ENCODE peak calls at places on chromosomes 5 and 9, in five cellular contexts. M is psoas muscle, U is right lobe of liver, B is transverse colon, F is fibroblast of mammary gland. V is an unnamed sample.

GRCh38 chr9:35609820-35610163 is 4.7 kb downstream of the TESK1 start:
- DNase-seq in M (no peak), F (no peak), B (no peak), U (no peak), V (no peak)

GRCh38 chr5:142095035-142095434 is 13.5 kb upstream of the NDFIP1 start:
- DNase-seq in F (no peak), B (no peak), U (no peak), M (no peak), V (no peak)

GRCh38 chr9:18824095-18824666 is 208.8 kb downstream of the SAXO1 start:
- DNase-seq in F (no peak), U (no peak), M (no peak), B (peak), V (no peak)

GRCh38 chr5:173705512-173705825 is 89.0 kb upstream of the BOD1 start:
- DNase-seq in M (no peak), B (no peak), U (no peak), F (no peak), V (no peak)

GRCh38 chr9:36882117-36882465 is 152.0 kb downstream of the PAX5 start:
- DNase-seq in U (no peak), M (no peak), F (no peak), B (no peak), V (no peak)

GRCh38 chr9:17613723-17614122 is 34.9 kb downstream of the SH3GL2 start:
- DNase-seq in F (peak), B (no peak), M (no peak), U (no peak), V (no peak)

GRCh38 chr9:92754091-92754740 is 10.4 kb downstream of the BICD2 start:
- DNase-seq in B (no peak), U (no peak), F (no peak), M (no peak), V (no peak)

GRCh38 chr5:82406200-82406773 is 128.1 kb upstream of the RPS23 start:
- DNase-seq in B (no peak), F (peak), U (no peak), M (no peak), V (no peak)

GRCh38 chr5:156402387-156402921 is 75.5 kb downstream of the SGCD start:
- DNase-seq in U (no peak), M (no peak), B (peak), F (no peak), V (no peak)

GRCh38 chr5:172530835-172531703 is 76.7 kb upstream of the SH3PXD2B start:
- DNase-seq in F (no peak), U (no peak), B (no peak), M (no peak), V (no peak)

GRCh38 chr5:148261221-148261620 is 7.4 kb upstream of the SPINK13 start:
- DNase-seq in M (no peak), U (no peak), F (no peak), B (no peak), V (no peak)

GRCh38 chr9:96646081-96646991 is 8.8 kb downstream of the PRXL2C start:
- DNase-seq in B (no peak), M (peak), F (peak), U (no peak), V (no peak)

GRCh38 chr9:130246126-130246525 is 19.4 kb upstream of the HMCN2 start:
- DNase-seq in M (no peak), B (no peak), F (no peak), U (no peak), V (no peak)

GRCh38 chr5:158198636-158199035 is 339.7 kb upstream of the CLINT1 start:
- DNase-seq in B (no peak), F (no peak), U (no peak), M (no peak), V (no peak)

GRCh38 chr9:107586493-107586892 is 96.9 kb upstream of the KLF4 start:
- DNase-seq in U (no peak), F (no peak), B (no peak), M (no peak), V (no peak)

GRCh38 chr5:132591140-132591539 is 34.4 kb downstream of the RAD50 start:
- DNase-seq in M (no peak), U (no peak), F (peak), B (no peak), V (no peak)

GRCh38 chr9:101380295-101380694 is 4.5 kb downstream of the BAAT start:
- DNase-seq in M (no peak), F (no peak), B (no peak), U (no peak), V (no peak)

GRCh38 chr5:78893959-78894676 is 91.0 kb downstream of the ARSB start:
- DNase-seq in M (no peak), U (no peak), F (no peak), B (no peak), V (no peak)

DNA sequence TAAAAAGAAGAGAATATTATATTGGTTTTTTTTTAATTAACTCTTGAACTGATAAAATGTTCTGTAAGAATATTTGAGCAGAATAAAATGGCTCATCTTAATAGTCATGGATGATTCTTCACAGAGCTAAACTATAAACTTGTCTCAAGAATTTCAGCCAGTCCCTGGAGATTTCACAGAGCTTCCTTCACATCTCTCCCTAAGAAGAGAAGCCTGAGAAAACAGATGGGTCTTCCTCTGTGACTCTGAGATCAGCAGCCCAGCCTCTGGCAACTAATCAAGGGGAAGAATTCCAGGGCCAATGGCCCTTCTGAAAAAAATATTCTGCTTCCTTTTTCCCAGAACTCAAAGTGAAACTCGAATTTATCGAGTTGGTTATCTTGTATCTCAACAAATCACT is 122.2 kb upstream of the ITGA1 start:
- DNase-seq in U (no peak), F (peak), B (no peak), M (no peak), V (no peak)
- H3K4me3 ChIP-seq in U (no peak), F (no peak), B (no peak), M (peak), V (no peak)

GRCh38 chr5:7396169-7397004 is 449 bp downstream of the ADCY2 start:
- DNase-seq in B (no peak), U (no peak), F (peak), M (no peak), V (no peak)

GRCh38 chr5:7397935-7398334 is 2.0 kb downstream of the ADCY2 start:
- DNase-seq in F (no peak), B (no peak), M (no peak), U (no peak), V (no peak)

GRCh38 chr5:7395432-7396168 is at the start of gene ADCY2:
- DNase-seq in M (peak), F (no peak), B (no peak), U (no peak), V (peak)

GRCh38 chr5:7398596-7399260 is 2.8 kb downstream of the ADCY2 start:
- DNase-seq in M (no peak), F (no peak), B (no peak), U (no peak), V (no peak)

DNA sequence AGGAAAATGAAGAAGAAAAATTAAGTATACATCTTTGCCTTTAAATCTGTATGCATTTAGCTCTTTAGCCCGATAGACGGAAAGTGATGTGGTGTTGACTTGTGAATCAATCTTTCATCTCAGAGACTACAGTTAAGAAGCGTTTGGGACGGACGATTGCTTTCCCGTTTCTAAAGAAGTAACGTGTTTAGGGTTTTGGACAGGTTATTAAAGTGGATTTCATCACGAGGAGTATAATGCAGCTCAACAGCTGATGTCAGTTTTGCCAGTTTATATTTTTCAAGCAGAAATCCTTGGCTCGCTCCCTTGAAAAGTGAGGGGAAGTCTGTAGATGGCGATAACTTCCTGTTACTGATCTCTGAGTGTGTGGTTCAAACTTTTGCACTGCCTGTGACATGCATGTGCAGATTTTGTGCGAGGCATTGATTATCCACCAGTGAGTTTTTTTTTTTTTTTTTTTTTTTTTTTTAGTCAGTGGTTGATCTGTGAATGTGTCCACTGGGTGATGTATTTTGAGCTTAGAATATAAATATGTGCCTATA is 1.1 kb downstream of the ADCY2 start:
- DNase-seq in M (no peak), B (no peak), F (peak), U (no peak), V (no peak)
- TF ChIP-seq CTCF in M (no peak), B (no peak), F (no peak), U (no peak), V (no peak)

GRCh38 chr5:16788957-16789356 is 147.1 kb downstream of the MYO10 start:
- DNase-seq in U (no peak), F (no peak), B (no peak), M (no peak), V (no peak)

GRCh38 chr5:16782227-16782626 is 153.9 kb downstream of the MYO10 start:
- DNase-seq in U (no peak), F (no peak), M (no peak), B (no peak), V (no peak)

GRCh38 chr5:16784843-16785791 is 151.0 kb downstream of the MYO10 start:
- DNase-seq in B (no peak), M (no peak), F (no peak), U (no peak), V (no peak)

GRCh38 chr5:16787278-16787677 is 148.8 kb downstream of the MYO10 start:
- DNase-seq in M (no peak), U (no peak), F (no peak), B (no peak), V (no peak)

GRCh38 chr5:16784088-16784487 is 152.0 kb downstream of the MYO10 start:
- DNase-seq in M (no peak), B (no peak), F (peak), U (no peak), V (no peak)
- H3K4me3 ChIP-seq in M (no peak), B (no peak), F (no peak), U (no peak), V (no peak)

GRCh38 chr9:137141050-137141810 is 2.3 kb downstream of the GRIN1 start:
- DNase-seq in M (no peak), B (no peak), U (no peak), F (no peak), V (no peak)
- TF ChIP-seq CTCF in M (no peak), B (no peak), U (no peak), F (no peak), V (no peak)

GRCh38 chr9:77588319-77588937 is 59.7 kb downstream of the GNA14 start:
- DNase-seq in F (peak), B (no peak), M (no peak), U (no peak), V (no peak)
- H3K4me3 ChIP-seq in F (no peak), B (no peak), M (no peak), U (no peak), V (no peak)

GRCh38 chr5:116751684-116752083 is 177.1 kb upstream of the SEMA6A start:
- DNase-seq in M (no peak), U (no peak), B (no peak), F (no peak), V (no peak)

GRCh38 chr5:116754556-116754955 is 179.9 kb upstream of the SEMA6A start:
- DNase-seq in B (no peak), F (no peak), U (no peak), M (no peak), V (no peak)

GRCh38 chr5:116759860-116760644 is 185.4 kb upstream of the SEMA6A start:
- DNase-seq in F (peak), U (no peak), B (peak), M (peak), V (no peak)

GRCh38 chr5:116750626-116751188 is 176.1 kb upstream of the SEMA6A start:
- DNase-seq in F (no peak), M (no peak), U (no peak), B (no peak), V (no peak)

DNA sequence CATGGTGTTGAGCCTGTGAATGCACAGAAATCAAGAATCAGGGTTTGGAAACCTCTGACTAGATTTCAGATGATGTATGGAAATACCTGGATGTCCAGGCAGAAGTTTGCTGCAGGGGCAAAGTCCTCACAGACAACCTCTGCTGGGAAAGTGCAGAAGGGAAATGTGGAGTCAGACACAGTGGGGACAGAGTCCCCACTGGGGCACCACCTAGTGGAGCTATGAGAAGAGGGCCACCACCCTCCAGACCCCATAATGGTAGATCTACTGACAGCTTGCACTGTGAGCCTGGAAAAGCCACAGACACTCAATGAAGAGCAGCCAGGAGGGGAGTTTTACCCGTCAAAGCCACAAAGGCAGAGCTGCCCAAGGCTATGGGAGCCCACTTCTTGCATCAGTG is 181.9 kb upstream of the SEMA6A start:
- DNase-seq in U (no peak), B (no peak), M (no peak), F (no peak), V (no peak)
- TF ChIP-seq CTCF in U (no peak), B (no peak), M (no peak), F (no peak), V (no peak)

GRCh38 chr9:128160603-128160987 is 530 bp downstream of the BBLN start:
- DNase-seq in B (peak), U (no peak), M (peak), F (peak), V (no peak)

GRCh38 chr9:128155736-128156500 is 4.1 kb upstream of the BBLN start:
- DNase-seq in U (peak), F (no peak), B (no peak), M (no peak), V (no peak)

GRCh38 chr9:128162215-128163026 is 2.4 kb downstream of the BBLN start:
- DNase-seq in U (no peak), B (no peak), M (peak), F (peak), V (no peak)

GRCh38 chr9:128159784-128160602 is at the start of gene BBLN:
- DNase-seq in U (peak), B (peak), M (peak), F (peak), V (peak)

GRCh38 chr9:128159073-128159783 is 837 bp upstream of the BBLN start:
- DNase-seq in U (peak), F (no peak), B (peak), M (no peak), V (no peak)
- H3K4me3 ChIP-seq in U (peak), F (peak), B (peak), M (peak), V (no peak)

GRCh38 chr5:110053205-110053604 is 363.5 kb downstream of the MAN2A1 start:
- DNase-seq in U (no peak), M (no peak), B (no peak), F (peak), V (no peak)

GRCh38 chr5:110055301-110055700 is 365.6 kb downstream of the MAN2A1 start:
- DNase-seq in F (peak), U (no peak), M (no peak), B (no peak), V (no peak)

GRCh38 chr5:110056580-110057114 is 366.9 kb downstream of the MAN2A1 start:
- DNase-seq in M (no peak), F (no peak), U (no peak), B (no peak), V (no peak)

GRCh38 chr5:110053824-110054223 is 364.1 kb downstream of the MAN2A1 start:
- DNase-seq in U (no peak), M (no peak), F (no peak), B (no peak), V (no peak)

DNA sequence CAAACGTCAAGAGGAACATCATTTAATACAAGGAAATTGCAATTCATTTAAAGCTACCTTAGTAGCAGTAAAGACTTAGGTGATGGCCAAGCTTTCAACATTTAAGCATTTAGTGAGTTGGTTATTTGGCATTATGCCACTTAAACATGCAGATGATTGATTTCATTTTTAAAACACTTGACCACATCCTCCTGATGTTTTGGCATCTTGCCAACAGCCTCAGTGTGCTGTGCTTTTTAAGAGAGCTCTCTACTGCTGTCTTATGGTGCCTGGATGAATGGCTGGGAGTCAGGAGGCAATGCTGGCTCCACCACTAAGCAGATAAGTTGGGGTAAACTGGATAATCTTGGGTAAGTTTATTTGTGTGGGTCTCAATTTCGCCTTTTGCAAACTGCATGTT is 364.5 kb downstream of the MAN2A1 start:
- DNase-seq in M (no peak), B (peak), U (no peak), F (peak), V (peak)
- TF ChIP-seq CTCF in M (no peak), B (no peak), U (no peak), F (peak), V (no peak)

V was measured in pancreas.